ENCODE peak calls at places on chromosomes 16 and 17, in seven cellular contexts. G, S, D, E, M, T and V are unnamed samples.

GRCh38 chr17:59814685-59815084 is 78.1 kb downstream of the TUBD1 start:
- DNase-seq in D (no peak), T (no peak), M (no peak), S (no peak), G (no peak), E (no peak), V (no peak)

GRCh38 chr16:28155293-28155692 is 56.5 kb downstream of the XPO6 start:
- DNase-seq in S (no peak), D (no peak), G (no peak), T (no peak), E (no peak), M (no peak), V (no peak)

GRCh38 chr17:17041018-17041521 is 1.2 kb upstream of the MPRIP start:
- DNase-seq in M (no peak), E (peak), G (no peak), S (no peak), T (no peak), D (no peak), V (no peak)

GRCh38 chr17:76080207-76080933 is 1.4 kb downstream of the ZACN start:
- DNase-seq in T (no peak), D (peak), E (no peak), G (peak), M (no peak), S (no peak), V (no peak)

GRCh38 chr16:81216706-81217105 is 21.8 kb upstream of the BCO1 start:
- DNase-seq in M (peak), G (no peak), T (no peak), D (no peak), S (no peak), E (no peak), V (no peak)

GRCh38 chr17:43846221-43846712 is 709 bp upstream of the CD300LG start:
- DNase-seq in E (peak), M (peak), T (peak), D (peak), G (peak), S (peak), V (peak)

GRCh38 chr16:19864566-19864965 is 20.1 kb downstream of the GPRC5B start:
- DNase-seq in T (no peak), M (no peak), G (no peak), S (no peak), E (peak), D (no peak), V (no peak)

GRCh38 chr17:75689441-75689873 is 22.3 kb downstream of the SAP30BP start:
- DNase-seq in E (no peak), D (peak), G (no peak), T (no peak), S (no peak), M (no peak), V (peak)

GRCh38 chr17:3659541-3660111 is 8.8 kb downstream of the TAX1BP3 start:
- DNase-seq in T (peak), E (peak), M (no peak), D (no peak), G (no peak), S (no peak), V (no peak)

GRCh38 chr17:27947005-27947406 is 53.8 kb upstream of the LYRM9 start:
- DNase-seq in E (no peak), G (no peak), S (no peak), M (no peak), T (no peak), D (no peak), V (no peak)

GRCh38 chr16:2039286-2040030 is 8.2 kb downstream of the NTHL1 start:
- DNase-seq in M (no peak), S (no peak), T (peak), E (peak), D (no peak), G (no peak), V (no peak)

GRCh38 chr16:78094166-78094565 is 5.3 kb upstream of the WWOX start:
- DNase-seq in E (no peak), G (no peak), M (no peak), S (no peak), T (no peak), D (no peak), V (no peak)

GRCh38 chr16:12716658-12717057 is 87.0 kb downstream of the CPPED1 start:
- DNase-seq in E (no peak), T (no peak), G (no peak), S (no peak), M (no peak), D (no peak), V (no peak)

GRCh38 chr17:57687642-57688041 is 57.5 kb downstream of the CCDC182 start:
- DNase-seq in T (no peak), E (no peak), D (no peak), M (no peak), S (no peak), G (no peak), V (no peak)

GRCh38 chr17:76179496-76180467 is 38.7 kb upstream of the FOXJ1 start:
- DNase-seq in E (no peak), D (peak), T (no peak), G (no peak), M (no peak), S (no peak), V (peak)

GRCh38 chr17:72376486-72377345 is 255.9 kb downstream of the SOX9 start:
- DNase-seq in D (no peak), S (no peak), E (no peak), T (peak), M (no peak), G (no peak), V (no peak)

GRCh38 chr16:3158014-3158497 is 23.2 kb downstream of the ZNF213 start:
- DNase-seq in E (peak), S (no peak), T (no peak), D (no peak), G (no peak), M (no peak), V (no peak)

GRCh38 chr16:57469917-57470470 is 7.5 kb downstream of the POLR2C start:
- DNase-seq in T (no peak), D (no peak), M (no peak), S (no peak), G (no peak), E (no peak), V (no peak)

GRCh38 chr16:578232-578869 is 8.6 kb downstream of the PIGQ start:
- DNase-seq in G (no peak), M (no peak), E (no peak), S (no peak), D (no peak), T (no peak), V (no peak)

GRCh38 chr16:47833771-47834170 is 322.0 kb downstream of the ABCC12 start:
- DNase-seq in M (no peak), E (no peak), D (no peak), T (no peak), S (no peak), G (no peak), V (no peak)

GRCh38 chr17:44820631-44821196 is 9.4 kb downstream of the GJC1 start:
- DNase-seq in G (no peak), E (no peak), S (no peak), M (peak), D (no peak), T (peak), V (no peak)

GRCh38 chr17:37079065-37079708 is 130.4 kb downstream of the AATF start:
- DNase-seq in D (no peak), T (no peak), M (no peak), E (no peak), G (no peak), S (no peak), V (no peak)

GRCh38 chr17:13114601-13115024 is 96.8 kb upstream of the ELAC2 start:
- DNase-seq in T (peak), G (peak), M (no peak), S (no peak), D (no peak), E (no peak), V (no peak)

GRCh38 chr16:27441276-27441675 is 39.3 kb downstream of the IL21R start:
- DNase-seq in E (no peak), G (no peak), T (no peak), M (no peak), D (no peak), S (no peak), V (no peak)

GRCh38 chr17:31724619-31725018 is 134.4 kb downstream of the COPRS start:
- DNase-seq in M (no peak), T (no peak), G (no peak), D (no peak), E (no peak), S (no peak), V (no peak)

GRCh38 chr17:13541032-13541480 is 60.7 kb downstream of the HS3ST3A1 start:
- DNase-seq in G (no peak), E (no peak), S (no peak), M (no peak), D (no peak), T (peak), V (no peak)

GRCh38 chr17:68431661-68432071 is 25.6 kb downstream of the WIPI1 start:
- DNase-seq in M (no peak), S (peak), D (peak), T (no peak), E (no peak), G (peak), V (no peak)

GRCh38 chr16:83953796-83954576 is 946 bp downstream of the OSGIN1 start:
- DNase-seq in S (no peak), T (no peak), E (no peak), M (peak), D (peak), G (no peak), V (no peak)

GRCh38 chr17:56175299-56175935 is 22.1 kb downstream of the ANKFN1 start:
- DNase-seq in M (no peak), D (no peak), E (no peak), T (no peak), S (no peak), G (no peak), V (no peak)

GRCh38 chr17:75142236-75142971 is 10.9 kb upstream of the NT5C start:
- DNase-seq in E (peak), M (no peak), S (no peak), D (no peak), T (no peak), G (no peak), V (no peak)